ENCODE peak calls at places on chromosome 1, in five cellular contexts. One of them, this sample, is unnamed.

GRCh38 chr1:36766481-36766880 is 267.8 kb downstream of the GRIK3 start:
- DNase-seq in heart left ventricle: no peak
- DNase-seq in right cardiac atrium: no peak
- DNase-seq in A549: no peak
- DNase-seq in trophoblast cell: no peak
- DNase-seq in this sample: no peak

GRCh38 chr1:208008534-208008933 is 97.6 kb upstream of the CD34 start:
- DNase-seq in heart left ventricle: no peak
- DNase-seq in right cardiac atrium: no peak
- DNase-seq in A549: no peak
- DNase-seq in trophoblast cell: no peak
- DNase-seq in this sample: no peak

GRCh38 chr1:58968360-58968952 is 184.6 kb upstream of the JUN start:
- DNase-seq in heart left ventricle: peak
- DNase-seq in right cardiac atrium: peak
- DNase-seq in A549: no peak
- DNase-seq in trophoblast cell: no peak
- DNase-seq in this sample: peak

GRCh38 chr1:205286335-205286950 is 35.1 kb downstream of the NUAK2 start:
- DNase-seq in heart left ventricle: no peak
- DNase-seq in right cardiac atrium: no peak
- DNase-seq in A549: no peak
- DNase-seq in trophoblast cell: no peak
- DNase-seq in this sample: no peak

GRCh38 chr1:152029144-152029936 is 7.5 kb downstream of the S100A11 start:
- DNase-seq in heart left ventricle: no peak
- DNase-seq in right cardiac atrium: no peak
- DNase-seq in A549: no peak
- DNase-seq in trophoblast cell: peak
- DNase-seq in this sample: no peak

GRCh38 chr1:18282851-18283600 is 175.4 kb downstream of the IGSF21 start:
- DNase-seq in heart left ventricle: no peak
- DNase-seq in right cardiac atrium: no peak
- DNase-seq in A549: no peak
- DNase-seq in trophoblast cell: no peak
- DNase-seq in this sample: no peak

GRCh38 chr1:78102082-78102481 is 56.3 kb downstream of the GIPC2 start:
- DNase-seq in heart left ventricle: no peak
- DNase-seq in right cardiac atrium: no peak
- DNase-seq in A549: peak
- DNase-seq in trophoblast cell: peak
- DNase-seq in this sample: no peak

GRCh38 chr1:240271081-240271480 is 179.4 kb downstream of the FMN2 start:
- DNase-seq in heart left ventricle: no peak
- DNase-seq in right cardiac atrium: no peak
- DNase-seq in A549: no peak
- DNase-seq in trophoblast cell: no peak
- DNase-seq in this sample: no peak

GRCh38 chr1:106876384-106876783 is 180.1 kb upstream of the PRMT6 start:
- DNase-seq in heart left ventricle: no peak
- DNase-seq in right cardiac atrium: no peak
- DNase-seq in A549: no peak
- DNase-seq in trophoblast cell: no peak
- DNase-seq in this sample: no peak

GRCh38 chr1:101959456-101959855 is 37.3 kb downstream of the OLFM3 start:
- DNase-seq in heart left ventricle: no peak
- DNase-seq in right cardiac atrium: no peak
- DNase-seq in A549: no peak
- DNase-seq in trophoblast cell: no peak
- DNase-seq in this sample: no peak

GRCh38 chr1:179781962-179782361 is 38.9 kb downstream of the FAM163A start:
- DNase-seq in heart left ventricle: peak
- DNase-seq in right cardiac atrium: peak
- DNase-seq in A549: no peak
- DNase-seq in trophoblast cell: no peak
- DNase-seq in this sample: no peak

GRCh38 chr1:227424159-227424680 is 105.9 kb upstream of the CDC42BPA start:
- DNase-seq in heart left ventricle: no peak
- DNase-seq in right cardiac atrium: no peak
- DNase-seq in A549: no peak
- DNase-seq in trophoblast cell: no peak
- DNase-seq in this sample: no peak

GRCh38 chr1:155309423-155310021 is 856 bp downstream of the FDPS start:
- DNase-seq in heart left ventricle: peak
- DNase-seq in right cardiac atrium: peak
- DNase-seq in A549: peak
- DNase-seq in trophoblast cell: no peak
- DNase-seq in this sample: peak

GRCh38 chr1:205183676-205184335 is 27.7 kb downstream of the DSTYK start:
- DNase-seq in heart left ventricle: no peak
- DNase-seq in right cardiac atrium: no peak
- DNase-seq in A549: no peak
- DNase-seq in trophoblast cell: no peak
- DNase-seq in this sample: no peak

GRCh38 chr1:7366955-7367665 is 404.0 kb upstream of the VAMP3 start:
- DNase-seq in heart left ventricle: peak
- DNase-seq in right cardiac atrium: no peak
- DNase-seq in A549: no peak
- DNase-seq in trophoblast cell: no peak
- DNase-seq in this sample: no peak

GRCh38 chr1:48109390-48110009 is 112.3 kb upstream of the TRABD2B start:
- DNase-seq in heart left ventricle: no peak
- DNase-seq in right cardiac atrium: no peak
- DNase-seq in A549: peak
- DNase-seq in trophoblast cell: peak
- DNase-seq in this sample: no peak

GRCh38 chr1:204357551-204357950 is 2.2 kb downstream of the PLEKHA6 start:
- DNase-seq in heart left ventricle: peak
- DNase-seq in right cardiac atrium: peak
- DNase-seq in A549: no peak
- DNase-seq in trophoblast cell: no peak
- DNase-seq in this sample: no peak

GRCh38 chr1:55321947-55322346 is 106.8 kb upstream of the USP24 start:
- DNase-seq in heart left ventricle: no peak
- DNase-seq in right cardiac atrium: no peak
- DNase-seq in A549: peak
- DNase-seq in trophoblast cell: no peak
- DNase-seq in this sample: no peak

GRCh38 chr1:187691439-187691838 is 862.7 kb downstream of the PLA2G4A start:
- DNase-seq in heart left ventricle: no peak
- DNase-seq in right cardiac atrium: no peak
- DNase-seq in A549: peak
- DNase-seq in trophoblast cell: no peak
- DNase-seq in this sample: no peak

GRCh38 chr1:66445492-66446181 is 88.3 kb upstream of the SGIP1 start:
- DNase-seq in heart left ventricle: peak
- DNase-seq in right cardiac atrium: peak
- DNase-seq in A549: no peak
- DNase-seq in trophoblast cell: no peak
- DNase-seq in this sample: peak

GRCh38 chr1:11302366-11302765 is 29.4 kb downstream of the UBIAD1 start:
- DNase-seq in heart left ventricle: no peak
- DNase-seq in right cardiac atrium: no peak
- DNase-seq in A549: no peak
- DNase-seq in trophoblast cell: no peak
- DNase-seq in this sample: no peak

GRCh38 chr1:173661271-173661670 is 8.4 kb downstream of the ANKRD45 start:
- DNase-seq in heart left ventricle: no peak
- DNase-seq in right cardiac atrium: no peak
- DNase-seq in A549: no peak
- DNase-seq in trophoblast cell: no peak
- DNase-seq in this sample: no peak

GRCh38 chr1:90417139-90417538 is 300.0 kb downstream of the BARHL2 start:
- DNase-seq in heart left ventricle: no peak
- DNase-seq in right cardiac atrium: no peak
- DNase-seq in A549: no peak
- DNase-seq in trophoblast cell: no peak
- DNase-seq in this sample: no peak

GRCh38 chr1:236064674-236065508 is at the start of gene NID1:
- DNase-seq in heart left ventricle: peak
- DNase-seq in right cardiac atrium: peak
- DNase-seq in A549: peak
- DNase-seq in trophoblast cell: peak
- DNase-seq in this sample: peak
- H3K27ac ChIP-seq in heart left ventricle: peak
- H3K27ac ChIP-seq in right cardiac atrium: peak
- H3K27ac ChIP-seq in A549: peak
- H3K27ac ChIP-seq in trophoblast cell: no peak
- H3K27ac ChIP-seq in this sample: peak

GRCh38 chr1:21335088-21335678 is 44.9 kb upstream of the ECE1 start:
- DNase-seq in heart left ventricle: no peak
- DNase-seq in right cardiac atrium: no peak
- DNase-seq in A549: no peak
- DNase-seq in trophoblast cell: no peak
- DNase-seq in this sample: no peak
- H3K27ac ChIP-seq in heart left ventricle: peak
- H3K27ac ChIP-seq in right cardiac atrium: peak
- H3K27ac ChIP-seq in A549: peak
- H3K27ac ChIP-seq in trophoblast cell: no peak
- H3K27ac ChIP-seq in this sample: peak

DNA sequence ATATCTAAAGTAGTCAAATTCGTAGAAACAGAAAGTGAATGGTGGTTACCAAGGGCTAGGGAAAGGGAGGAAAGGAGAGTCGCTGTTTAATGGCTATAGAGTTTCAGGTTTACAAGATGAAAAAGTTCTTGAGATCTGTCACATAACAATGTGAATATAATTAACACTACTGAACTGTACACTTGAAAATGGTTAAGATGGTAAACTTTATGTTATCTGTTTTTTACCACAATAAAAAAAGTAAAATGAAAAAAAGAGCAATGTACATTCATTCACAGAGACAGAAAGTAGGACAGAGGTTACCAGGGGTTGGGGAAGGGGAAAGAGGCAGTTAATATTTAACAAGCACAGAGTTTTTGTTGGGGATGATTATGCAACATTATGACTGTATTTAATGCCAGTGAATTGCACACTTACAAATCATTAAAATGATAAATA is 53.3 kb upstream of the SEC16B start:
- DNase-seq in heart left ventricle: no peak
- DNase-seq in right cardiac atrium: no peak
- DNase-seq in A549: no peak
- DNase-seq in trophoblast cell: no peak
- DNase-seq in this sample: no peak
- H3K27ac ChIP-seq in heart left ventricle: no peak
- H3K27ac ChIP-seq in right cardiac atrium: no peak
- H3K27ac ChIP-seq in A549: no peak
- H3K27ac ChIP-seq in trophoblast cell: no peak
- H3K27ac ChIP-seq in this sample: no peak

GRCh38 chr1:15383810-15384209 is 25.9 kb upstream of the EFHD2 start:
- DNase-seq in heart left ventricle: no peak
- DNase-seq in right cardiac atrium: no peak
- DNase-seq in A549: no peak
- DNase-seq in trophoblast cell: no peak
- DNase-seq in this sample: no peak
- H3K27ac ChIP-seq in heart left ventricle: no peak
- H3K27ac ChIP-seq in right cardiac atrium: no peak
- H3K27ac ChIP-seq in A549: no peak
- H3K27ac ChIP-seq in trophoblast cell: no peak
- H3K27ac ChIP-seq in this sample: peak

DNA sequence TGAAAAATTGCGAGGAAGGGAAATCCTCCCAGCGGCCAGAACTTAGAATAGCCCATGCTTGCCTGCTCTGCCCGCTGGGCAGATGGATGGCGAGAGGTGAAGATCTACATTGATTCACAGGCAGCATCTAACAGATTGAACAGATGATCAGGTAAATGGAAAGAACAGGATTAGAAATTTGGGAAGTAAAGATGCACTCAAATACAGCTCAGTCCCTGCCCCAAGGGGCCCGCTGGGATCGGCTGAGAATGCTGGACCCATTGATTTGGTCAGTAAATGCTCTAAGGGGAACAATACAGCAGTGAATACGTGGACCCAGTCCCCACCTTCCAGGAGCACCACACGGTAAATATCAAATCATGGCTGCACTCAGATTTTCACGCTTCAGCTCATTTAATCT is 248.2 kb downstream of the MATN1 start:
- DNase-seq in heart left ventricle: no peak
- DNase-seq in right cardiac atrium: no peak
- DNase-seq in A549: no peak
- DNase-seq in trophoblast cell: no peak
- DNase-seq in this sample: no peak
- H3K27ac ChIP-seq in heart left ventricle: no peak
- H3K27ac ChIP-seq in right cardiac atrium: no peak
- H3K27ac ChIP-seq in A549: no peak
- H3K27ac ChIP-seq in trophoblast cell: no peak
- H3K27ac ChIP-seq in this sample: no peak

GRCh38 chr1:30845237-30845636 is 63.3 kb downstream of the SDC3 start:
- DNase-seq in heart left ventricle: no peak
- DNase-seq in right cardiac atrium: no peak
- DNase-seq in A549: no peak
- DNase-seq in trophoblast cell: no peak
- DNase-seq in this sample: no peak
- H3K27ac ChIP-seq in heart left ventricle: no peak
- H3K27ac ChIP-seq in right cardiac atrium: no peak
- H3K27ac ChIP-seq in A549: no peak
- H3K27ac ChIP-seq in trophoblast cell: no peak
- H3K27ac ChIP-seq in this sample: no peak

DNA sequence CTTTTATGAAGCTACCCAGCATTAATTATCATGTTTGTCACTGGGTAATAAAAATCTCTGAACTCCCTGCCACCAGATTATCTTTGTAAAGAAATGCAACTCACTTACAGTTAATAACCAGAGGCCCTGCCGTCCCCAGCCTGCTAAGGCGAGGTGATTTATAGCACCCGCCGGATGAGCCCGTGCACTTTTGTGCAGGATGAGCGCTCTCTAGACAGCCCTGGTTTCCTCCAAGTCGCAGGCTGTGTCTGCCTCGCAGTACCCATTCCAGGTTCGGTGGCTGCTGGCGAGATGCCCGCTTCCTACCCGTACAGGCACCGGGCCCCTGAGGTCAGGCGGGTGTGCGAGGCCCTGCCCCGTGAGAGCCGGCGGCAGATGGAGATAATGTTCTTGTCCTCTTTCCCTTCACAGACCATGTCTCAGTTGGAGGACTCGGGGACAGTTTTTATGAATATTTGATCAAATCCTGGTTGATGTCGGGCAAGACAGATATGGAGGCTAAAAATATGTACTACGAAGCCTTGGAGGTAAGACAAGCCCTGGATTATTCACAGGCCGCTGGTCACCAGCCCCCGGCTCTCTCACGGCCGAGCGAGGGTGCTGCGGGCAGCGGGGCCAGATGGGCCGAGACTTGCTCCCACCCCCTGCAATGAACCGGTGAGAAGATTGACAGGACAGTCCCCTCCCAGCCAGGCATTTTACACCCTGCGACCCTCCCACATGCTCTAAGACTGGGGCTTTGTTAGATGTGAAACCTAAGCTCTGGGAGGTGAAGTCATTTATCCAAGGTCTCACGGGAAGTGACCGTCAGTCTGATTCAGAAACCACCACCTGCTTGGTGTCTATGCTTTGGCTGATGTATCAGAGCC is 28.5 kb upstream of the SELENON start:
- DNase-seq in heart left ventricle: peak
- DNase-seq in right cardiac atrium: peak
- DNase-seq in A549: no peak
- DNase-seq in trophoblast cell: no peak
- DNase-seq in this sample: no peak
- H3K27ac ChIP-seq in heart left ventricle: peak
- H3K27ac ChIP-seq in right cardiac atrium: no peak
- H3K27ac ChIP-seq in A549: peak
- H3K27ac ChIP-seq in trophoblast cell: no peak
- H3K27ac ChIP-seq in this sample: no peak

GRCh38 chr1:32031578-32032286 is 18.1 kb downstream of the KHDRBS1 start:
- DNase-seq in heart left ventricle: no peak
- DNase-seq in right cardiac atrium: no peak
- DNase-seq in A549: no peak
- DNase-seq in trophoblast cell: no peak
- DNase-seq in this sample: no peak
- H3K27ac ChIP-seq in heart left ventricle: no peak
- H3K27ac ChIP-seq in right cardiac atrium: no peak
- H3K27ac ChIP-seq in A549: no peak
- H3K27ac ChIP-seq in trophoblast cell: no peak
- H3K27ac ChIP-seq in this sample: no peak

GRCh38 chr1:17156108-17156507 is 36.9 kb upstream of the PADI2 start:
- DNase-seq in heart left ventricle: no peak
- DNase-seq in right cardiac atrium: no peak
- DNase-seq in A549: no peak
- DNase-seq in trophoblast cell: no peak
- DNase-seq in this sample: no peak
- H3K27ac ChIP-seq in heart left ventricle: no peak
- H3K27ac ChIP-seq in right cardiac atrium: no peak
- H3K27ac ChIP-seq in A549: no peak
- H3K27ac ChIP-seq in trophoblast cell: peak
- H3K27ac ChIP-seq in this sample: no peak